ENCODE peak calls at places on chromosomes 13 and 19, in six cellular contexts. F is OCI-LY7, I is H9, O is fibroblast of lung, N is IMR-90, E is H1. V is an unnamed sample. For H3K4me1, the result is how much of the 10 kb centered on the place peaks cover.

GRCh38 chr19:41309225-41310030 is 544 bp upstream of the CCDC97 start:
- DNase-seq in F (no peak), I (no peak), O (peak), N (no peak), E (peak), V (no peak)

GRCh38 chr19:39145180-39145953 is 19.8 kb downstream of the PAK4 start:
- DNase-seq in F (no peak), I (no peak), O (no peak), N (no peak), E (no peak), V (peak)

GRCh38 chr19:41993612-41994483 is at the start of gene ATP1A3:
- DNase-seq in F (peak), I (peak), O (peak), N (peak), E (peak), V (peak)

GRCh38 chr13:97257800-97258799 is 36.0 kb downstream of the MBNL2 start:
- DNase-seq in F (no peak), I (peak), O (peak), N (peak), E (no peak), V (peak)

GRCh38 chr19:54255105-54255775 is 1.8 kb downstream of the LILRB5 start:
- DNase-seq in F (no peak), I (peak), O (no peak), N (no peak), E (peak), V (no peak)

GRCh38 chr13:27203186-27203585 is 31.6 kb upstream of the USP12 start:
- DNase-seq in F (no peak), I (no peak), O (no peak), N (no peak), E (no peak), V (no peak)

GRCh38 chr13:44311011-44311481 is 62.6 kb upstream of the SERP2 start:
- DNase-seq in F (no peak), I (no peak), O (peak), N (peak), E (no peak), V (no peak)

GRCh38 chr13:112056739-112057433 is 10.1 kb upstream of the SOX1 start:
- DNase-seq in F (no peak), I (peak), O (no peak), N (no peak), E (peak), V (no peak)

GRCh38 chr19:30719189-30719990 is 347.2 kb downstream of the ZNF536 start:
- DNase-seq in F (no peak), I (peak), O (peak), N (no peak), E (peak), V (peak)

GRCh38 chr19:40740747-40741146 is 9.5 kb downstream of the ACTMAP start:
- DNase-seq in F (no peak), I (no peak), O (peak), N (no peak), E (no peak), V (no peak)

GRCh38 chr13:110444226-110444653 is 117.3 kb downstream of the RAB20 start:
- DNase-seq in F (no peak), I (no peak), O (peak), N (peak), E (no peak), V (no peak)

GRCh38 chr19:15779756-15780476 is 7.5 kb upstream of the OR10H5 start:
- DNase-seq in F (no peak), I (no peak), O (no peak), N (no peak), E (no peak), V (no peak)

GRCh38 chr13:52809310-52809769 is 39.1 kb downstream of the PCDH8 start:
- DNase-seq in F (peak), I (peak), O (peak), N (peak), E (peak), V (peak)

GRCh38 chr13:106375085-106375484 is 160.4 kb downstream of the EFNB2 start:
- DNase-seq in F (no peak), I (no peak), O (no peak), N (no peak), E (no peak), V (no peak)

GRCh38 chr13:106378263-106378662 is 157.2 kb downstream of the EFNB2 start:
- DNase-seq in F (no peak), I (no peak), O (no peak), N (no peak), E (no peak), V (no peak)

GRCh38 chr13:106374631-106375030 is 160.8 kb downstream of the EFNB2 start:
- DNase-seq in F (no peak), I (no peak), O (no peak), N (no peak), E (no peak), V (no peak)

GRCh38 chr13:106377341-106377740 is 158.1 kb downstream of the EFNB2 start:
- DNase-seq in F (no peak), I (no peak), O (no peak), N (no peak), E (no peak), V (no peak)

DNA sequence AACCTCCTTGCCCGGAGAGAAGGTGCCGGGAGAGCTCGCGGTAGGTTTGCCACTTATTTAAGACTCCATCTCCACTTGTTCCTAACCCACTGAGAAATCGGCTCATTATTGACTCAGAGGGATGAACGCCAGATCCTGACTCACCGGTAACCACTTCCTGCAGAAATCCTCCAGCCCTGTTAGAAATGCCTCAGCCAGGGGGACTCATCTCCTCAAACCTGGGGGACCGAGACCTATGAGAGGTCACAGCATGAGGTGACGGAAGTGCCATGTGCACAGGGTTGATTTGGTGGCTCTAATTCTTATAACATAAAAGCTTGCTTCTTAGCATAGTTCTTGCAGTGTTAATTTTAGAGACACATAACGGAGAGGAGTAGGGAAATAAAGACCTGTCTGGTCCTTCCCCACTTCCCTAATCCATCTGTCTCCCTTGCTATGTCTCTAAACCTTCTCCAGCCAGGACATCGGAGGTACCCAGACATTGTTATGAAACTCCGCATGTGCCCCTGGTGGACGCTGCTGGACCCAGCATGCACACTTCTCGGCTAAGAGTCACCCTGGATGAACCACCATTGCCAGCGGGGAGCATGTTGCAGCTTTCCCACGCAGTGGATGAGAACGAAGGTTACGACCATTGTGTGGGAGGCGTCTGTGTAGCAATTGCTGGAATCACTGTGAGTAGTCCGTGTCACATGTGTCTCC is 158.9 kb downstream of the EFNB2 start:
- DNase-seq in F (no peak), I (no peak), O (peak), N (peak), E (no peak), V (no peak)
- TF ChIP-seq CTCF in F (no peak), I (peak), O (peak), N (no peak), E (peak), V (no peak)

DNA sequence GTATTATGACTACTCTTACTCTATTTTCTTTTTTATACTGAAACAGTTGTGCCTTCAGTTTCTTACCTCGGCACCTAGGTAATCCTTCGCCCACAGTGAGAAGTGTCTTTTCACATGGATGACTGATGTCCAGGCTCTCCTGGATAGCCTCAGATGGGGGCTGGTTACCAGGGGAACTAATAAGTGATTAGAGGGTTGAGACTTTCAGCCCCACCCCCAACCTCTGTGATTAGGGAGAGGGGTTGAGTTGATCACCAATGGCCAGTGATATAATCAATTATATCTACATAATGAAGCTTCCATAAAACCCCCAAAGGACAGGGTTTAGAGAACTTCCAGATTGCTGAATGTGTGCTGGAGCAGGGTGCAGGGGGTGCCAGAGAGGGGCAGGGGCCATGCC is 43.0 kb upstream of the GPR183 start:
- DNase-seq in F (no peak), I (no peak), O (no peak), N (no peak), E (no peak), V (no peak)
- H3K4me1 ChIP-seq in F (under half), I (under half), O (under half), N (under half), E (under half), V (under half)

GRCh38 chr19:1248454-1249297 is at the start of gene MIDN:
- DNase-seq in F (peak), I (peak), O (peak), N (peak), E (peak), V (peak)
- H2AFZ ChIP-seq in F (no peak), I (no peak), O (no peak), N (peak), E (no peak), V (peak)

GRCh38 chr13:28750187-28751045 is 31.6 kb upstream of the SLC46A3 start:
- DNase-seq in F (no peak), I (no peak), O (no peak), N (no peak), E (peak), V (no peak)
- TF ChIP-seq CTCF in F (no peak), I (no peak), O (no peak), N (no peak), E (no peak), V (no peak)

GRCh38 chr13:99356216-99357089 is 49.3 kb upstream of the GPR183 start:
- DNase-seq in F (peak), I (no peak), O (peak), N (peak), E (peak), V (no peak)

GRCh38 chr13:99355267-99356215 is 48.3 kb upstream of the GPR183 start:
- DNase-seq in F (no peak), I (no peak), O (no peak), N (no peak), E (peak), V (no peak)

GRCh38 chr13:99357920-99358319 is 50.7 kb upstream of the GPR183 start:
- DNase-seq in F (no peak), I (no peak), O (no peak), N (no peak), E (peak), V (no peak)

GRCh38 chr13:99359493-99359892 is 52.3 kb upstream of the GPR183 start:
- DNase-seq in F (no peak), I (no peak), O (no peak), N (no peak), E (peak), V (no peak)

GRCh38 chr13:99357149-99357596 is 50.0 kb upstream of the GPR183 start:
- DNase-seq in F (no peak), I (no peak), O (peak), N (peak), E (peak), V (no peak)
- H3K4me1 ChIP-seq in F (under half), I (under half), O (under half), N (under half), E (under half), V (under half)

GRCh38 chr19:52665529-52665928 is 27.4 kb upstream of the ZNF83 start:
- DNase-seq in F (no peak), I (no peak), O (no peak), N (peak), E (no peak), V (peak)
- H2AFZ ChIP-seq in F (no peak), I (no peak), O (no peak), N (no peak), E (no peak), V (no peak)

GRCh38 chr19:50007170-50007569 is 18.0 kb downstream of the VRK3 start:
- DNase-seq in F (no peak), I (no peak), O (no peak), N (no peak), E (no peak), V (no peak)

GRCh38 chr19:50003810-50004419 is 21.3 kb downstream of the VRK3 start:
- DNase-seq in F (no peak), I (no peak), O (peak), N (peak), E (no peak), V (peak)

GRCh38 chr19:50007947-50008346 is 17.2 kb downstream of the VRK3 start:
- DNase-seq in F (no peak), I (no peak), O (no peak), N (no peak), E (no peak), V (no peak)

GRCh38 chr19:50005428-50005827 is 19.7 kb downstream of the VRK3 start:
- DNase-seq in F (no peak), I (no peak), O (no peak), N (no peak), E (no peak), V (no peak)

GRCh38 chr19:50008532-50008931 is 16.6 kb downstream of the VRK3 start:
- DNase-seq in F (no peak), I (peak), O (no peak), N (no peak), E (peak), V (no peak)
- TF ChIP-seq CTCF in F (peak), I (peak), O (no peak), N (peak), E (peak), V (no peak)

GRCh38 chr13:114071441-114071840 is 61.0 kb downstream of the RASA3 start:
- DNase-seq in F (no peak), I (no peak), O (peak), N (no peak), E (no peak), V (no peak)
- H3K4me1 ChIP-seq in F (under half), I (under half), O (under half), N (under half), E (under half), V (under half)

DNA sequence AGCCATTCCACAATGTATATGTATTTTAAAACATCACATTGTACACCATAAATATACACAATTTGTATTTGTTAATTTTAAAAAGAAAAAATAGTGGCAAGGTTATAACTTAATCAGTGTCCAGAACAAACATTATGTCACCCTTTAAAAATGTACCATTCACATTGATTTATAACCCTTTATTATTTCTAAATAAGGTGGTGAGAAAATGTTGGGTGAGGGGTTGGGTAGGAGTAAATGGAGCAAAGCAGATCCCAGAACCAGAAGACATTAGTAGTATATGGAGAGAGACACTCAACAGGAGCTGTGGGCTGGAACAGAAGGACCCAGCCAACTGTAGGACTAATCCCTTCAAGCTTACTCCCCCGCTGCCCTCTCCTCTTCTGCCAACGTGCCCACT is 4.1 kb downstream of the IGSF23 start:
- DNase-seq in F (no peak), I (no peak), O (no peak), N (no peak), E (no peak), V (no peak)
- H2AFZ ChIP-seq in F (no peak), I (no peak), O (no peak), N (no peak), E (no peak), V (no peak)

V was measured in hepatocyte.